ENCODE peak calls at places on chromosomes 11 and 22, in nine cellular contexts. W is thoracic aorta, M is mucosa of descending colon, Y is BE2C, D is left ventricle myocardium inferior, J is IMR-90, I is mammary epithelial cell, B is heart left ventricle, F is endodermal cell. L is an unnamed sample. For H3K4me1, the result is how much of the 10 kb centered on the place peaks cover.

GRCh38 chr11:132994038-132994502 is 538.2 kb downstream of the OPCML start:
- DNase-seq in W (no peak), M (no peak), Y (no peak), D (no peak), J (no peak), I (no peak), B (no peak), F (no peak), L (no peak)

GRCh38 chr11:17845431-17845881 is 110.9 kb downstream of the KCNC1 start:
- DNase-seq in W (no peak), M (no peak), Y (no peak), D (no peak), J (peak), I (peak), B (no peak), F (no peak), L (no peak)

GRCh38 chr22:39997939-39998726 is 3.4 kb downstream of the FAM83F start:
- DNase-seq in W (no peak), M (peak), Y (peak), D (peak), J (peak), I (peak), B (no peak), F (peak), L (peak)

GRCh38 chr11:61516675-61517516 is 8.3 kb downstream of the LRRC10B start:
- DNase-seq in W (no peak), M (no peak), Y (peak), D (no peak), J (no peak), I (no peak), B (no peak), F (peak), L (no peak)

GRCh38 chr11:44466531-44467179 is 98.8 kb upstream of the CD82 start:
- DNase-seq in W (no peak), M (no peak), Y (no peak), D (no peak), J (no peak), I (no peak), B (no peak), F (no peak), L (no peak)

GRCh38 chr22:37661160-37661924 is 2.8 kb downstream of the PDXP start:
- DNase-seq in W (no peak), M (peak), Y (peak), D (no peak), J (peak), I (peak), B (no peak), F (peak), L (no peak)

GRCh38 chr11:75350743-75351540 is 519 bp downstream of the ARRB1 start:
- DNase-seq in W (no peak), M (peak), Y (peak), D (peak), J (peak), I (no peak), B (peak), F (peak), L (peak)

GRCh38 chr11:75565221-75565814 is 3.3 kb downstream of the SERPINH1 start:
- DNase-seq in W (no peak), M (no peak), Y (no peak), D (peak), J (peak), I (peak), B (peak), F (peak), L (peak)

GRCh38 chr22:48393041-48393370 is 1434.7 kb downstream of the BRD1 start:
- DNase-seq in W (no peak), M (no peak), Y (no peak), D (no peak), J (no peak), I (no peak), B (no peak), F (no peak), L (no peak)

GRCh38 chr11:27274854-27275395 is 88.1 kb downstream of the CCDC34 start:
- DNase-seq in W (no peak), M (no peak), Y (no peak), D (no peak), J (no peak), I (no peak), B (no peak), F (no peak), L (no peak)

GRCh38 chr22:50473088-50473487 is 1.7 kb downstream of the SBF1 start:
- DNase-seq in W (no peak), M (peak), Y (no peak), D (no peak), J (no peak), I (no peak), B (no peak), F (peak), L (peak)
- H3K4me3 ChIP-seq in W (peak), M (no peak), Y (no peak), D (peak), J (no peak), I (no peak), B (peak), F (peak), L (peak)

GRCh38 chr11:117037279-117037951 is 60.8 kb downstream of the SIK3 start:
- DNase-seq in W (no peak), M (no peak), Y (no peak), D (no peak), J (no peak), I (peak), B (no peak), F (no peak), L (no peak)
- TF ChIP-seq CTCF in W (no peak), M (no peak), Y (no peak), D (no peak), J (no peak), I (no peak), B (no peak), F (no peak), L (no peak)

GRCh38 chr11:96110302-96110701 is 186.4 kb upstream of the MTMR2 start:
- DNase-seq in W (no peak), M (no peak), Y (no peak), D (no peak), J (no peak), I (no peak), B (no peak), F (no peak), L (no peak)

GRCh38 chr11:96105944-96106343 is 182.0 kb upstream of the MTMR2 start:
- DNase-seq in W (no peak), M (no peak), Y (no peak), D (no peak), J (no peak), I (no peak), B (no peak), F (no peak), L (no peak)

GRCh38 chr11:96109265-96110030 is 185.5 kb upstream of the MTMR2 start:
- DNase-seq in W (no peak), M (no peak), Y (no peak), D (no peak), J (peak), I (peak), B (no peak), F (no peak), L (no peak)

GRCh38 chr11:96105197-96105895 is 181.4 kb upstream of the MTMR2 start:
- DNase-seq in W (no peak), M (no peak), Y (peak), D (no peak), J (no peak), I (peak), B (no peak), F (no peak), L (no peak)

GRCh38 chr11:96107143-96107829 is 183.4 kb upstream of the MTMR2 start:
- DNase-seq in W (no peak), M (no peak), Y (peak), D (no peak), J (no peak), I (no peak), B (no peak), F (no peak), L (no peak)
- H3K4me1 ChIP-seq in W (under half), M (under half), Y (under half), D (under half), J (under half), I (under half), B (under half), F (under half), L (under half)

GRCh38 chr11:46360878-46361277 is 13.6 kb downstream of the DGKZ start:
- DNase-seq in W (no peak), M (no peak), Y (no peak), D (no peak), J (no peak), I (no peak), B (no peak), F (no peak), L (no peak)
- H3K4me3 ChIP-seq in W (peak), M (no peak), Y (no peak), D (peak), J (no peak), I (no peak), B (peak), F (no peak), L (peak)

DNA sequence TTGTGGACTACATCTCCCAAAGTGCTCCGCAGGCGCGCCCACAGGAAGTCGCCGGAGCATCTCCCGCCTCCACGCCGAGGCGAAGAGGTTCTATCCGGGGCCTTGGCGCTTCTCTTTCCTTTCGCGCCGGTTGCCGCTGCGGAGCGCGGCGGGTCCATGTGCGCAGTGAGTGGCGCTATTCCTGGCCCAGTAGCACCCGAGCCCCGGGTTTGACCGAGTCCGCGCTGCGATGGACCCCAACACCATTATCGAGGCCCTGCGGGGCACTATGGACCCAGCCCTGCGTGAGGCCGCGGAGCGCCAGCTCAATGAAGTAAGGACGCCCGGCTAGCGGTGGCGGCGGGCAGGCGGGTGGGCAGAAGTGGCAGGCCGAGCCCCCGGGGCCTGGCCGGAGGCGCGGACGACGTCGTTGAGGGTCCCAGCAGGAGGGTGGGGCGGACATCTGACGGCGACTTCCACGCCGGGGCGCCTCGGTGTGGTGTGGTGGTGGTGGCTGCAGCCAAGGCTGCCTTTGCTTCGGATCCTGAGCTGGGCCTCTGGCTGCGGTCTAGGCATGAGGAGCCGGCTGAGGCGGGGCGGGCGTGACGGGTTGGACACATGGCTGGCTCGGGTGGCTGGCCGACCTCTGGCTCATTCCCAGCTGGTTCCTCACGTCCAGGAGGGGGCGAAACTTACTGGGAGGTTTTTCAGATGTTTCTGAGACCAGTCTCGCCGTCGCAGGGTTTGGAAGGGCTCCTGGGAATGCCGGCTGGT is at the start of gene IPO7:
- DNase-seq in W (peak), M (peak), Y (peak), D (peak), J (peak), I (peak), B (peak), F (peak), L (peak)
- TF ChIP-seq CTCF in W (peak), M (peak), Y (peak), D (peak), J (peak), I (peak), B (no peak), F (peak), L (no peak)

GRCh38 chr11:797300-798092 is 585 bp downstream of the SLC25A22 start:
- DNase-seq in W (no peak), M (peak), Y (peak), D (peak), J (peak), I (peak), B (peak), F (peak), L (peak)

GRCh38 chr11:800473-800872 is 2.4 kb upstream of the SLC25A22 start:
- DNase-seq in W (no peak), M (no peak), Y (no peak), D (no peak), J (no peak), I (no peak), B (no peak), F (no peak), L (no peak)

GRCh38 chr11:801097-801780 is 3.2 kb upstream of the SLC25A22 start:
- DNase-seq in W (no peak), M (no peak), Y (no peak), D (no peak), J (no peak), I (no peak), B (no peak), F (no peak), L (no peak)

GRCh38 chr11:798093-798713 is at the start of gene SLC25A22:
- DNase-seq in W (no peak), M (peak), Y (peak), D (peak), J (peak), I (peak), B (peak), F (peak), L (peak)

DNA sequence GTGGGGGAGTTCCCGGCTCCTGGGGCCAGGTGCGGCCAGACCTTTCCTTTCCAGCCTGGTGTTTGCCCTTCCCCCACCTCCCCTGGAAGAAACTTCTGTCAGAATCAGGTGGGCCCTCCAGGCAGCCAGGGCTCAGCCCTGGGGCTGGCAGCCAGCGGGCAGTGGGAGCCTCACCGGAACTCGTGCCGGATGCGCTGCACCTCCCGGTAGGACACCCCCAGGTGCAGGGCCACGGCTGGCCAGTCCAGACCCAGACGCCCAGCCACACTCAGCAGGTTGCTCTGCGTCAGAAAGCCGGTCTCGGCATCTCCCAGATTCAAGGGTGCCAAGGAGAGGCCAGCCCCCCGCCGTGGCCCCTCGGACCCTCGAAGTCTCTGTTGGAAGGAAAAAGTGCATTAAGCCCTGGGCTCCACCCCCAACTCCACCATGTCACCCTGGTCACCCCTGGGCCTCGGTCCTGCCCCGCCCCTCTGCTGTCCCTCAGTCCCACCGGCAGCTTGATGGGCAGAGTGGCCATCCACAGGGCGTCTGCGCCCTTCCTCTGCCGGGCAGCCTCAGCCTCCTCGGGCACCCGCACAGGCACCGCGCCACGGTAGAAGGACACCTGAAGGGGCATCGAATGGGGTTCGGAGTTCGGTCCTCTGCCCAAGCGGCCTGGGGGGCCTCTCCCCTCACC is 1.7 kb upstream of the SLC25A22 start:
- DNase-seq in W (no peak), M (no peak), Y (no peak), D (no peak), J (no peak), I (no peak), B (no peak), F (no peak), L (no peak)
- H3K4me1 ChIP-seq in W (under half), M (under half), Y (under half), D (half or more), J (under half), I (under half), B (under half), F (under half), L (under half)

DNA sequence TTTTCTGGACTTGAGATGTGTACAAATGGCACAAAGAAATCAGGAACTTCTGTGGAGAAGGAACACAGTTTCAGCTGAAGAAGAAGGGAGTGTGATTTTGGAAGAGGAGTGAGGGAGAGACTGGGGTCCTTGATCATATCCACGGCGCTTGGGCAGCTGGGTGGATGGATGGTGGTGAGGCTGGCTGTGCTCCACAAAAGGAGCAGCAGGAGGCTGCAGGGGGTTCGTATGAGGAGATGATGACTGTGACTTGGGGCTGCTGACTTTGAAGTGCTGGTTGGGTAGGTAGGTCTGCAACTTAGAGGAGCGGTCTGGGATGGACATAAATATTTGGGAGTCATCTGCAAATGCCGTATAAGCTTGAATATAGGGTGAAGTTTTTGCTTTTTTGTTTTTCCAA is 1.3 kb upstream of the DCHS1 start:
- DNase-seq in W (no peak), M (no peak), Y (no peak), D (no peak), J (no peak), I (no peak), B (no peak), F (no peak), L (no peak)
- H3K4me3 ChIP-seq in W (peak), M (no peak), Y (no peak), D (no peak), J (no peak), I (no peak), B (no peak), F (peak), L (no peak)

GRCh38 chr11:101439488-101439887 is 144.3 kb downstream of the TRPC6 start:
- DNase-seq in W (no peak), M (no peak), Y (no peak), D (no peak), J (no peak), I (no peak), B (no peak), F (no peak), L (no peak)
- TF ChIP-seq CTCF in W (no peak), M (no peak), Y (no peak), D (no peak), J (peak), I (no peak), B (no peak), F (peak), L (no peak)